ENCODE peak calls at places on chromosomes 13 and 19, in eight cellular contexts. One of them, this sample, is unnamed.
A peak's percentile ranks its signal among the peaks of the same experiment; 100 is the strongest.

GRCh38 chr13:112696869-112697465 is 7.1 kb downstream of the ATP11A start:
- DNase-seq in PC-3: no peak
- DNase-seq in A549: no peak
- DNase-seq in HepG2: no peak
- DNase-seq in hepatocyte: no peak
- DNase-seq in mesendoderm: no peak
- DNase-seq in IMR-90: no peak
- DNase-seq in neuronal stem cell: no peak
- DNase-seq in this sample: no peak

GRCh38 chr13:99041788-99042187 is 63.9 kb upstream of the DOCK9 start:
- DNase-seq in neuronal stem cell: no peak
- DNase-seq in PC-3: no peak
- DNase-seq in IMR-90: no peak
- DNase-seq in HepG2: no peak
- DNase-seq in hepatocyte: no peak
- DNase-seq in mesendoderm: no peak
- DNase-seq in A549: no peak
- DNase-seq in this sample: no peak

GRCh38 chr19:28961772-28962500 is 251.0 kb downstream of the UQCRFS1 start:
- DNase-seq in PC-3: no peak
- DNase-seq in mesendoderm: no peak
- DNase-seq in IMR-90: peak; percentile 81
- DNase-seq in neuronal stem cell: no peak
- DNase-seq in HepG2: no peak
- DNase-seq in A549: no peak
- DNase-seq in hepatocyte: no peak
- DNase-seq in this sample: no peak

GRCh38 chr13:76754414-76754813 is 131.8 kb downstream of the KCTD12 start:
- DNase-seq in hepatocyte: peak; percentile 13
- DNase-seq in IMR-90: peak; percentile 60
- DNase-seq in A549: no peak
- DNase-seq in neuronal stem cell: no peak
- DNase-seq in HepG2: no peak
- DNase-seq in mesendoderm: no peak
- DNase-seq in PC-3: no peak
- DNase-seq in this sample: peak; percentile 38

GRCh38 chr13:79281335-79281734 is 124.7 kb downstream of the RBM26 start:
- DNase-seq in mesendoderm: peak; percentile 82
- DNase-seq in hepatocyte: no peak
- DNase-seq in PC-3: no peak
- DNase-seq in neuronal stem cell: peak; percentile 51
- DNase-seq in HepG2: no peak
- DNase-seq in A549: no peak
- DNase-seq in IMR-90: no peak
- DNase-seq in this sample: no peak

GRCh38 chr19:41606215-41606837 is 20.5 kb downstream of the CEACAM4 start:
- DNase-seq in mesendoderm: no peak
- DNase-seq in PC-3: no peak
- DNase-seq in neuronal stem cell: no peak
- DNase-seq in A549: no peak
- DNase-seq in HepG2: no peak
- DNase-seq in hepatocyte: no peak
- DNase-seq in IMR-90: no peak
- DNase-seq in this sample: no peak

GRCh38 chr13:110415669-110416068 is 108.6 kb downstream of the COL4A2 start:
- DNase-seq in IMR-90: peak; percentile 24
- DNase-seq in hepatocyte: peak; percentile 46
- DNase-seq in A549: peak; percentile 47
- DNase-seq in PC-3: peak; percentile 38
- DNase-seq in HepG2: peak; percentile 17
- DNase-seq in neuronal stem cell: no peak
- DNase-seq in mesendoderm: peak; percentile 88
- DNase-seq in this sample: peak; percentile 78

GRCh38 chr13:59038824-59039223 is 1124.9 kb downstream of the DIAPH3 start:
- DNase-seq in A549: no peak
- DNase-seq in mesendoderm: no peak
- DNase-seq in hepatocyte: peak; percentile 28
- DNase-seq in PC-3: peak; percentile 58
- DNase-seq in IMR-90: peak; percentile 15
- DNase-seq in HepG2: no peak
- DNase-seq in neuronal stem cell: no peak
- DNase-seq in this sample: no peak

GRCh38 chr19:18939922-18940775 is 868 bp downstream of the HOMER3 start:
- DNase-seq in mesendoderm: no peak
- DNase-seq in IMR-90: peak; percentile 46
- DNase-seq in PC-3: peak; percentile 59
- DNase-seq in neuronal stem cell: peak; percentile 80
- DNase-seq in HepG2: no peak
- DNase-seq in hepatocyte: peak; percentile 65
- DNase-seq in A549: peak; percentile 44
- DNase-seq in this sample: peak; percentile 65

GRCh38 chr13:86383561-86383960 is 584.3 kb upstream of the SLITRK6 start:
- DNase-seq in PC-3: no peak
- DNase-seq in IMR-90: no peak
- DNase-seq in HepG2: no peak
- DNase-seq in A549: no peak
- DNase-seq in neuronal stem cell: no peak
- DNase-seq in mesendoderm: no peak
- DNase-seq in hepatocyte: no peak
- DNase-seq in this sample: no peak

GRCh38 chr13:113125506-113126264 is 3.1 kb downstream of the F10 start:
- DNase-seq in A549: no peak
- DNase-seq in PC-3: no peak
- DNase-seq in hepatocyte: no peak
- DNase-seq in neuronal stem cell: no peak
- DNase-seq in IMR-90: no peak
- DNase-seq in HepG2: no peak
- DNase-seq in mesendoderm: no peak
- DNase-seq in this sample: no peak

GRCh38 chr19:10270180-10270615 is 722 bp upstream of the ICAM1 start:
- DNase-seq in hepatocyte: no peak
- DNase-seq in HepG2: no peak
- DNase-seq in neuronal stem cell: no peak
- DNase-seq in A549: no peak
- DNase-seq in mesendoderm: no peak
- DNase-seq in IMR-90: no peak
- DNase-seq in PC-3: no peak
- DNase-seq in this sample: no peak

GRCh38 chr19:3061214-3062161 is 807 bp downstream of the TLE5 start:
- DNase-seq in IMR-90: peak; percentile 17
- DNase-seq in mesendoderm: no peak
- DNase-seq in neuronal stem cell: no peak
- DNase-seq in HepG2: no peak
- DNase-seq in PC-3: no peak
- DNase-seq in hepatocyte: peak; percentile 67
- DNase-seq in A549: no peak
- DNase-seq in this sample: no peak

GRCh38 chr13:63433546-63434150 is 2018.0 kb upstream of the PCDH20 start:
- DNase-seq in PC-3: peak; percentile 50
- DNase-seq in hepatocyte: no peak
- DNase-seq in mesendoderm: no peak
- DNase-seq in A549: no peak
- DNase-seq in neuronal stem cell: no peak
- DNase-seq in IMR-90: peak; percentile 87
- DNase-seq in HepG2: no peak
- DNase-seq in this sample: peak; percentile 7

GRCh38 chr19:46082728-46083050 is 41.8 kb downstream of the IGFL3 start:
- DNase-seq in hepatocyte: no peak
- DNase-seq in neuronal stem cell: no peak
- DNase-seq in PC-3: peak; percentile 47
- DNase-seq in IMR-90: no peak
- DNase-seq in HepG2: no peak
- DNase-seq in A549: no peak
- DNase-seq in mesendoderm: no peak
- DNase-seq in this sample: peak; percentile 79

GRCh38 chr19:3374369-3375112 is 8.2 kb downstream of the NFIC start:
- DNase-seq in mesendoderm: no peak
- DNase-seq in neuronal stem cell: no peak
- DNase-seq in HepG2: no peak
- DNase-seq in IMR-90: no peak
- DNase-seq in hepatocyte: no peak
- DNase-seq in A549: no peak
- DNase-seq in PC-3: no peak
- DNase-seq in this sample: no peak

GRCh38 chr19:46384396-46384795 is 29.0 kb downstream of the CCDC8 start:
- DNase-seq in neuronal stem cell: no peak
- DNase-seq in mesendoderm: no peak
- DNase-seq in PC-3: no peak
- DNase-seq in HepG2: no peak
- DNase-seq in hepatocyte: no peak
- DNase-seq in IMR-90: no peak
- DNase-seq in A549: no peak
- DNase-seq in this sample: no peak

GRCh38 chr13:43355774-43356173 is 332.4 kb downstream of the DNAJC15 start:
- DNase-seq in PC-3: no peak
- DNase-seq in IMR-90: no peak
- DNase-seq in neuronal stem cell: no peak
- DNase-seq in hepatocyte: no peak
- DNase-seq in HepG2: no peak
- DNase-seq in mesendoderm: no peak
- DNase-seq in A549: no peak
- DNase-seq in this sample: no peak

GRCh38 chr13:35909837-35910236 is 221.3 kb downstream of the DCLK1 start:
- DNase-seq in hepatocyte: no peak
- DNase-seq in mesendoderm: no peak
- DNase-seq in IMR-90: no peak
- DNase-seq in A549: no peak
- DNase-seq in HepG2: no peak
- DNase-seq in neuronal stem cell: no peak
- DNase-seq in PC-3: no peak
- DNase-seq in this sample: no peak

GRCh38 chr13:28204043-28204442 is 65.7 kb downstream of the PAN3 start:
- DNase-seq in HepG2: peak; percentile 32
- DNase-seq in A549: no peak
- DNase-seq in IMR-90: no peak
- DNase-seq in PC-3: no peak
- DNase-seq in mesendoderm: no peak
- DNase-seq in neuronal stem cell: no peak
- DNase-seq in hepatocyte: no peak
- DNase-seq in this sample: no peak

GRCh38 chr13:77781804-77782203 is 84.3 kb downstream of the SLAIN1 start:
- DNase-seq in HepG2: no peak
- DNase-seq in IMR-90: no peak
- DNase-seq in A549: no peak
- DNase-seq in neuronal stem cell: no peak
- DNase-seq in PC-3: no peak
- DNase-seq in mesendoderm: peak; percentile 41
- DNase-seq in hepatocyte: no peak
- DNase-seq in this sample: no peak

GRCh38 chr13:113105032-113105993 is at the start of gene F7:
- DNase-seq in PC-3: peak; percentile 8
- DNase-seq in mesendoderm: no peak
- DNase-seq in A549: peak; percentile 19
- DNase-seq in neuronal stem cell: no peak
- DNase-seq in IMR-90: peak; percentile 45
- DNase-seq in hepatocyte: peak; percentile 88
- DNase-seq in HepG2: peak; percentile 91
- DNase-seq in this sample: no peak

GRCh38 chr13:41460930-41461329 is 3.6 kb downstream of the RGCC start:
- DNase-seq in PC-3: no peak
- DNase-seq in neuronal stem cell: no peak
- DNase-seq in mesendoderm: no peak
- DNase-seq in hepatocyte: no peak
- DNase-seq in A549: no peak
- DNase-seq in HepG2: no peak
- DNase-seq in IMR-90: no peak
- DNase-seq in this sample: no peak
- H3K4me2 ChIP-seq in PC-3: no peak overlapping the region
- H3K4me2 ChIP-seq in neuronal stem cell: no peak overlapping the region
- H3K4me2 ChIP-seq in mesendoderm: no peak overlapping the region
- H3K4me2 ChIP-seq in hepatocyte: no peak overlapping the region
- H3K4me2 ChIP-seq in A549: no peak overlapping the region
- H3K4me2 ChIP-seq in HepG2: no peak overlapping the region
- H3K4me2 ChIP-seq in IMR-90: no peak overlapping the region
- H3K4me2 ChIP-seq in this sample: no peak overlapping the region

DNA sequence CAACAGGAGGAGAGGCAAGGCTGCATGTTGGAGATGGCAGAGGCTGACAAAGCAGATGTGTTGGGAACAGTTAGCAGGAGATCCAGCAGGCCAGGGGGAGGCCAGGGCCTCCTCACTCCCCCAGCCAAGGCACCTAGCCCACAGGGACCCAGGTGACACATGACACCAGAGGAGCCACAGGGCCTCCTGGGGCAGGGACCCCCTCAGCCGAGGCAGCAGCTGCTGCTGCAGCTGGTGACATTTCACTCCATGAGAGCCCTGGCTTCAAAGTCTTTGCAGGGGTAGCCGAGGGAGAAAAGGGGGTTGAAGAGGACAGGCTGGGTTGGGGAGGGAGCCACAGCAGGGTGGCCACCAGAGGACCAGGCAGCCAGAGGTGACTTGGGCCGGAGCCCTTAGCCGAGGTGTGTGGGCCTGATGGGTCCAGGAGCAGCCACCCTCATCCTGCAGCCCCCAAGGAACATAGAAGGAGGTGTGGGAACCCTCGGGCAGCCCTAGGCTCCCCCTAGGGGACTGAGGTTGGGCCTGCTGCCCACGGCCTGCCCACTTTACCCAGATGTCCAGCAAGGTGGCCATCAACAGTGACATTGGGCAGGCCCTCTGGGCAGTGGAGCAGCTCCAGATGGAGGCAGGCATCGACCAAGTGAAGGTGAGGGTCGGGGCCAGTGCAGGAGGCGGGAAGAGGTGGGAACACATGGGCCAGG is at the start of gene GNG14:
- DNase-seq in HepG2: no peak
- DNase-seq in A549: no peak
- DNase-seq in hepatocyte: no peak
- DNase-seq in mesendoderm: no peak
- DNase-seq in PC-3: no peak
- DNase-seq in neuronal stem cell: no peak
- DNase-seq in IMR-90: no peak
- DNase-seq in this sample: no peak
- H3K4me2 ChIP-seq in HepG2: no peak within 1 kb of the TSS
- H3K4me2 ChIP-seq in A549: no peak within 1 kb of the TSS
- H3K4me2 ChIP-seq in hepatocyte: no peak within 1 kb of the TSS
- H3K4me2 ChIP-seq in mesendoderm: no peak within 1 kb of the TSS
- H3K4me2 ChIP-seq in PC-3: no peak within 1 kb of the TSS
- H3K4me2 ChIP-seq in neuronal stem cell: no peak within 1 kb of the TSS
- H3K4me2 ChIP-seq in IMR-90: no peak within 1 kb of the TSS
- H3K4me2 ChIP-seq in this sample: no peak within 1 kb of the TSS

GRCh38 chr19:31261651-31262331 is 87.4 kb downstream of the TSHZ3 start:
- DNase-seq in mesendoderm: no peak
- DNase-seq in PC-3: no peak
- DNase-seq in neuronal stem cell: no peak
- DNase-seq in HepG2: no peak
- DNase-seq in IMR-90: peak; percentile 38
- DNase-seq in hepatocyte: no peak
- DNase-seq in A549: no peak
- DNase-seq in this sample: no peak
- H3K4me2 ChIP-seq in mesendoderm: no peak overlapping the region
- H3K4me2 ChIP-seq in PC-3: no peak overlapping the region
- H3K4me2 ChIP-seq in neuronal stem cell: no peak overlapping the region
- H3K4me2 ChIP-seq in HepG2: no peak overlapping the region
- H3K4me2 ChIP-seq in IMR-90: peak overlapping the region; percentile 73
- H3K4me2 ChIP-seq in hepatocyte: peak overlapping the region; percentile 28
- H3K4me2 ChIP-seq in A549: no peak overlapping the region
- H3K4me2 ChIP-seq in this sample: no peak overlapping the region

DNA sequence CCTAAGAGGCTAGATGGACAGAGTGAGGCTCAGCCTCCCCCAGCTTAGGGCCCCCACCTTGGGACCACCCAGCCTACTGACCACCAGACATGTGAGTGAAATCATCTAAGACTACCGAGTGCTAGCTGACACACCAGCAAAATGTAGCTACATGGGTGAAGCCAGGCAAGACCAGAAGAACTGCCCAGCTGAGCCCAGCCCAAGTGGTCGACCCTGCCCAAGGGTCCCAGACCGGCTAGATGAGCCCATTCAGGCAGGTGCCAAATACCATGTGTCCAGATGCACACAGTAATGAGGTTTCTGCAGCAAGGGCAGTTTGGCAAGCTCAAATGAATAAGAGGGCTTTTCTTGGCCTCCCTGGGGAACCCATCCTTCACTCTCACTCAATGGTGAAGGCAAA is 56.6 kb downstream of the ZNF557 start:
- DNase-seq in PC-3: no peak
- DNase-seq in mesendoderm: no peak
- DNase-seq in IMR-90: no peak
- DNase-seq in A549: no peak
- DNase-seq in HepG2: no peak
- DNase-seq in neuronal stem cell: no peak
- DNase-seq in hepatocyte: no peak
- DNase-seq in this sample: no peak
- H3K4me2 ChIP-seq in PC-3: no peak overlapping the region
- H3K4me2 ChIP-seq in mesendoderm: no peak overlapping the region
- H3K4me2 ChIP-seq in IMR-90: no peak overlapping the region
- H3K4me2 ChIP-seq in A549: no peak overlapping the region
- H3K4me2 ChIP-seq in HepG2: no peak overlapping the region
- H3K4me2 ChIP-seq in neuronal stem cell: no peak overlapping the region
- H3K4me2 ChIP-seq in hepatocyte: no peak overlapping the region
- H3K4me2 ChIP-seq in this sample: no peak overlapping the region

This sample was measured in mammary epithelial cell.